ENCODE peak calls at places on chromosomes 4 and X, in seven cellular contexts. V is CD4-positive, CD25-positive, alpha-beta regulatory T cell; M is stimulated activated naive CD8-positive, alpha-beta T cell treated with anti-CD3 and anti-CD28 coated beads, Interleukin-15, Interleukin-2, amounts not matched to agents 100 U/mL and 50 U/mL, for 24 hours; P is amniotic stem cell; Y is Ammon's horn; L is T-helper 2 cell; G is HT1080. D is an unnamed sample.

GRCh38 chrX:119756926-119757635 is 1.3 kb upstream of the SOWAHD start:
- DNase-seq in G (no peak), P (no peak), L (no peak), Y (no peak), V (no peak), M (no peak), D (peak)

GRCh38 chr4:8404791-8405515 is 35.6 kb downstream of the ACOX3 start:
- DNase-seq in Y (no peak), G (no peak), L (no peak), P (no peak), V (no peak), M (no peak), D (no peak)

GRCh38 chr4:157895205-157895604 is 277.6 kb downstream of the GASK1B start:
- DNase-seq in L (no peak), P (no peak), G (no peak), M (no peak), Y (no peak), V (no peak), D (no peak)

GRCh38 chr4:3267576-3268394 is 18.8 kb downstream of the MSANTD1 start:
- DNase-seq in M (no peak), G (no peak), Y (no peak), V (no peak), L (no peak), P (no peak), D (no peak)

GRCh38 chr4:41814565-41814964 is 66.0 kb upstream of the PHOX2B start:
- DNase-seq in P (no peak), Y (no peak), L (no peak), V (no peak), M (no peak), G (peak), D (no peak)

GRCh38 chr4:144181386-144181785 is 40.9 kb upstream of the GYPA start:
- DNase-seq in L (no peak), G (no peak), V (no peak), Y (no peak), M (no peak), P (no peak), D (no peak)

GRCh38 chr4:126991965-126992364 is 640.8 kb upstream of the INTU start:
- DNase-seq in L (no peak), M (no peak), V (no peak), Y (peak), P (no peak), G (peak), D (no peak)

GRCh38 chr4:150379454-150379853 is 202.5 kb upstream of the MAB21L2 start:
- DNase-seq in P (no peak), Y (no peak), M (no peak), V (no peak), L (no peak), G (peak), D (no peak)

GRCh38 chr4:173538148-173538902 is 8.3 kb upstream of the HAND2 start:
- DNase-seq in V (no peak), L (no peak), P (no peak), G (no peak), M (no peak), Y (no peak), D (no peak)

GRCh38 chr4:106893395-106893881 is 142.7 kb downstream of the DKK2 start:
- DNase-seq in L (no peak), Y (no peak), P (no peak), V (no peak), G (no peak), M (no peak), D (no peak)

GRCh38 chr4:185835814-185836213 is 23.8 kb upstream of the SORBS2 start:
- DNase-seq in L (no peak), G (no peak), P (no peak), Y (no peak), V (no peak), M (no peak), D (no peak)

GRCh38 chr4:48329976-48330375 is 11.4 kb upstream of the SLAIN2 start:
- DNase-seq in G (peak), Y (no peak), P (peak), V (no peak), M (no peak), L (no peak), D (no peak)

GRCh38 chr4:163556169-163556568 is 61.7 kb downstream of the TMA16 start:
- DNase-seq in Y (peak), G (peak), M (no peak), L (no peak), V (no peak), P (no peak), D (no peak)

GRCh38 chr4:81504685-81505598 is 33.2 kb upstream of the RASGEF1B start:
- DNase-seq in L (peak), V (peak), P (no peak), Y (peak), G (no peak), M (peak), D (peak)

GRCh38 chr4:141215972-141216761 is 4.5 kb upstream of the ZNF330 start:
- DNase-seq in V (no peak), L (no peak), Y (no peak), M (no peak), P (no peak), G (no peak), D (no peak)

GRCh38 chrX:14941301-14941700 is 68.1 kb downstream of the MOSPD2 start:
- DNase-seq in G (no peak), V (no peak), P (no peak), L (no peak), Y (no peak), M (no peak), D (no peak)

GRCh38 chrX:8823698-8824097 is 22.5 kb upstream of the FAM9A start:
- DNase-seq in L (no peak), V (no peak), P (no peak), Y (no peak), G (no peak), M (no peak), D (no peak)

GRCh38 chr4:112895785-112896184 is 153.7 kb upstream of the ANK2 start:
- DNase-seq in G (peak), P (no peak), Y (peak), M (no peak), L (no peak), V (no peak), D (no peak)

GRCh38 chr4:56049428-56050212 is 100.9 kb downstream of the CEP135 start:
- DNase-seq in P (no peak), L (no peak), G (peak), Y (peak), M (peak), V (no peak), D (peak)

GRCh38 chr4:25320374-25321172 is 8.0 kb downstream of the ZCCHC4 start:
- DNase-seq in P (no peak), V (no peak), G (peak), M (no peak), Y (no peak), L (no peak), D (no peak)

GRCh38 chrX:41010188-41010846 is 74.9 kb upstream of the USP9X start:
- DNase-seq in M (peak), G (peak), L (peak), Y (peak), V (peak), P (peak), D (peak)

GRCh38 chrX:102832661-102833060 is 104.4 kb upstream of the RAB40AL start:
- DNase-seq in G (peak), L (no peak), Y (peak), M (no peak), V (no peak), P (peak), D (no peak)

GRCh38 chrX:123481908-123482873 is 250.7 kb downstream of the THOC2 start:
- DNase-seq in Y (peak), V (no peak), P (no peak), L (no peak), G (no peak), M (no peak), D (no peak)

GRCh38 chr4:82652062-82652461 is 90.3 kb upstream of the TMEM150C start:
- DNase-seq in P (peak), L (no peak), Y (no peak), G (peak), V (no peak), M (no peak), D (no peak)

GRCh38 chr4:54185871-54186270 is 43.2 kb upstream of the PDGFRA start:
- DNase-seq in P (no peak), V (no peak), Y (no peak), M (no peak), L (no peak), G (no peak), D (no peak)

GRCh38 chrX:68487254-68487653 is 11.6 kb upstream of the YIPF6 start:
- DNase-seq in V (no peak), G (no peak), M (no peak), Y (no peak), P (no peak), L (no peak), D (no peak)

GRCh38 chr4:105022811-105023667 is 123.6 kb upstream of the TET2 start:
- DNase-seq in G (peak), V (no peak), Y (no peak), M (no peak), L (no peak), P (no peak), D (no peak)

GRCh38 chrX:7318661-7319060 is 170.7 kb upstream of the PUDP start:
- DNase-seq in P (no peak), V (no peak), Y (no peak), G (no peak), M (no peak), L (no peak), D (no peak)

GRCh38 chr4:114597410-114598115 is 1.0 kb upstream of the UGT8 start:
- DNase-seq in P (no peak), Y (peak), V (no peak), G (no peak), M (no peak), L (no peak), D (no peak)

D was measured in naive thymus-derived CD4-positive, alpha-beta T cell.